ENCODE peak calls at places on chromosomes 12 and 14, in nine cellular contexts. One of them, this sample, is unnamed.

GRCh38 chr14:103109789-103110415 is 13.4 kb upstream of the TNFAIP2 start:
- DNase-seq in lower leg skin: no peak
- DNase-seq in CD8-positive, alpha-beta T cell: no peak
- DNase-seq in fibroblast of lung: peak
- DNase-seq in effector memory CD4-positive, alpha-beta T cell: no peak
- DNase-seq in heart right ventricle: peak
- DNase-seq in dorsolateral prefrontal cortex: no peak
- DNase-seq in fibroblast of pulmonary artery: peak
- DNase-seq in astrocyte of the spinal cord: peak
- DNase-seq in this sample: no peak

GRCh38 chr14:100616854-100617714 is 29.9 kb upstream of the BEGAIN start:
- DNase-seq in dorsolateral prefrontal cortex: no peak
- DNase-seq in lower leg skin: peak
- DNase-seq in heart right ventricle: no peak
- DNase-seq in astrocyte of the spinal cord: no peak
- DNase-seq in CD8-positive, alpha-beta T cell: no peak
- DNase-seq in fibroblast of pulmonary artery: no peak
- DNase-seq in fibroblast of lung: no peak
- DNase-seq in effector memory CD4-positive, alpha-beta T cell: no peak
- DNase-seq in this sample: no peak

GRCh38 chr14:71130491-71131179 is 223.4 kb downstream of the PCNX1 start:
- DNase-seq in fibroblast of pulmonary artery: peak
- DNase-seq in CD8-positive, alpha-beta T cell: no peak
- DNase-seq in effector memory CD4-positive, alpha-beta T cell: no peak
- DNase-seq in dorsolateral prefrontal cortex: no peak
- DNase-seq in astrocyte of the spinal cord: peak
- DNase-seq in lower leg skin: no peak
- DNase-seq in fibroblast of lung: peak
- DNase-seq in heart right ventricle: no peak
- DNase-seq in this sample: peak

GRCh38 chr14:55698051-55698450 is 118.0 kb downstream of the KTN1 start:
- DNase-seq in dorsolateral prefrontal cortex: no peak
- DNase-seq in fibroblast of pulmonary artery: no peak
- DNase-seq in heart right ventricle: no peak
- DNase-seq in lower leg skin: no peak
- DNase-seq in fibroblast of lung: no peak
- DNase-seq in CD8-positive, alpha-beta T cell: no peak
- DNase-seq in astrocyte of the spinal cord: no peak
- DNase-seq in effector memory CD4-positive, alpha-beta T cell: no peak
- DNase-seq in this sample: no peak

GRCh38 chr12:92042791-92043531 is 102.7 kb downstream of the BTG1 start:
- DNase-seq in dorsolateral prefrontal cortex: no peak
- DNase-seq in fibroblast of pulmonary artery: no peak
- DNase-seq in fibroblast of lung: no peak
- DNase-seq in astrocyte of the spinal cord: no peak
- DNase-seq in effector memory CD4-positive, alpha-beta T cell: no peak
- DNase-seq in lower leg skin: no peak
- DNase-seq in CD8-positive, alpha-beta T cell: no peak
- DNase-seq in heart right ventricle: no peak
- DNase-seq in this sample: peak

GRCh38 chr12:56721721-56722120 is 3.4 kb downstream of the NACA start:
- DNase-seq in effector memory CD4-positive, alpha-beta T cell: no peak
- DNase-seq in fibroblast of lung: no peak
- DNase-seq in astrocyte of the spinal cord: no peak
- DNase-seq in lower leg skin: no peak
- DNase-seq in heart right ventricle: no peak
- DNase-seq in fibroblast of pulmonary artery: no peak
- DNase-seq in dorsolateral prefrontal cortex: no peak
- DNase-seq in CD8-positive, alpha-beta T cell: no peak
- DNase-seq in this sample: no peak

GRCh38 chr12:119444462-119445044 is 110.0 kb downstream of the CCDC60 start:
- DNase-seq in astrocyte of the spinal cord: peak
- DNase-seq in lower leg skin: no peak
- DNase-seq in heart right ventricle: peak
- DNase-seq in fibroblast of lung: peak
- DNase-seq in dorsolateral prefrontal cortex: peak
- DNase-seq in CD8-positive, alpha-beta T cell: peak
- DNase-seq in effector memory CD4-positive, alpha-beta T cell: peak
- DNase-seq in fibroblast of pulmonary artery: peak
- DNase-seq in this sample: peak

GRCh38 chr14:37900582-37900981 is 305.2 kb downstream of the TTC6 start:
- DNase-seq in dorsolateral prefrontal cortex: no peak
- DNase-seq in CD8-positive, alpha-beta T cell: no peak
- DNase-seq in fibroblast of lung: peak
- DNase-seq in fibroblast of pulmonary artery: no peak
- DNase-seq in heart right ventricle: no peak
- DNase-seq in effector memory CD4-positive, alpha-beta T cell: no peak
- DNase-seq in lower leg skin: no peak
- DNase-seq in astrocyte of the spinal cord: no peak
- DNase-seq in this sample: no peak

GRCh38 chr12:122304924-122305323 is 38.6 kb upstream of the VPS33A start:
- DNase-seq in dorsolateral prefrontal cortex: no peak
- DNase-seq in astrocyte of the spinal cord: no peak
- DNase-seq in fibroblast of pulmonary artery: no peak
- DNase-seq in fibroblast of lung: no peak
- DNase-seq in effector memory CD4-positive, alpha-beta T cell: no peak
- DNase-seq in heart right ventricle: no peak
- DNase-seq in lower leg skin: no peak
- DNase-seq in CD8-positive, alpha-beta T cell: no peak
- DNase-seq in this sample: peak

GRCh38 chr12:26233620-26234019 is 38.2 kb downstream of the SSPN start:
- DNase-seq in lower leg skin: no peak
- DNase-seq in effector memory CD4-positive, alpha-beta T cell: no peak
- DNase-seq in dorsolateral prefrontal cortex: peak
- DNase-seq in fibroblast of lung: peak
- DNase-seq in fibroblast of pulmonary artery: peak
- DNase-seq in CD8-positive, alpha-beta T cell: no peak
- DNase-seq in heart right ventricle: no peak
- DNase-seq in astrocyte of the spinal cord: peak
- DNase-seq in this sample: no peak

GRCh38 chr12:26303418-26303817 is 108.0 kb downstream of the SSPN start:
- DNase-seq in fibroblast of pulmonary artery: no peak
- DNase-seq in astrocyte of the spinal cord: no peak
- DNase-seq in dorsolateral prefrontal cortex: no peak
- DNase-seq in lower leg skin: no peak
- DNase-seq in CD8-positive, alpha-beta T cell: no peak
- DNase-seq in fibroblast of lung: no peak
- DNase-seq in effector memory CD4-positive, alpha-beta T cell: no peak
- DNase-seq in heart right ventricle: no peak
- DNase-seq in this sample: no peak

GRCh38 chr12:47530050-47530449 is 175.8 kb downstream of the RPAP3 start:
- DNase-seq in lower leg skin: no peak
- DNase-seq in astrocyte of the spinal cord: no peak
- DNase-seq in heart right ventricle: no peak
- DNase-seq in fibroblast of pulmonary artery: no peak
- DNase-seq in fibroblast of lung: no peak
- DNase-seq in effector memory CD4-positive, alpha-beta T cell: no peak
- DNase-seq in dorsolateral prefrontal cortex: no peak
- DNase-seq in CD8-positive, alpha-beta T cell: no peak
- DNase-seq in this sample: no peak

GRCh38 chr14:91371011-91371989 is 46.3 kb downstream of the CCDC88C start:
- DNase-seq in fibroblast of lung: no peak
- DNase-seq in astrocyte of the spinal cord: no peak
- DNase-seq in effector memory CD4-positive, alpha-beta T cell: no peak
- DNase-seq in fibroblast of pulmonary artery: no peak
- DNase-seq in lower leg skin: no peak
- DNase-seq in dorsolateral prefrontal cortex: no peak
- DNase-seq in CD8-positive, alpha-beta T cell: no peak
- DNase-seq in heart right ventricle: no peak
- DNase-seq in this sample: no peak
- H3K4me3 ChIP-seq in fibroblast of lung: no peak
- H3K4me3 ChIP-seq in astrocyte of the spinal cord: no peak
- H3K4me3 ChIP-seq in effector memory CD4-positive, alpha-beta T cell: peak
- H3K4me3 ChIP-seq in fibroblast of pulmonary artery: no peak
- H3K4me3 ChIP-seq in lower leg skin: no peak
- H3K4me3 ChIP-seq in dorsolateral prefrontal cortex: no peak
- H3K4me3 ChIP-seq in CD8-positive, alpha-beta T cell: peak
- H3K4me3 ChIP-seq in heart right ventricle: no peak
- H3K4me3 ChIP-seq in this sample: no peak

GRCh38 chr14:104724981-104725771 is 1.1 kb downstream of the ADSS1 start:
- DNase-seq in fibroblast of pulmonary artery: peak
- DNase-seq in astrocyte of the spinal cord: peak
- DNase-seq in effector memory CD4-positive, alpha-beta T cell: no peak
- DNase-seq in fibroblast of lung: peak
- DNase-seq in heart right ventricle: peak
- DNase-seq in lower leg skin: no peak
- DNase-seq in dorsolateral prefrontal cortex: no peak
- DNase-seq in CD8-positive, alpha-beta T cell: no peak
- DNase-seq in this sample: no peak
- H3K4me3 ChIP-seq in fibroblast of pulmonary artery: peak
- H3K4me3 ChIP-seq in astrocyte of the spinal cord: peak
- H3K4me3 ChIP-seq in effector memory CD4-positive, alpha-beta T cell: no peak
- H3K4me3 ChIP-seq in fibroblast of lung: peak
- H3K4me3 ChIP-seq in heart right ventricle: peak
- H3K4me3 ChIP-seq in lower leg skin: no peak
- H3K4me3 ChIP-seq in dorsolateral prefrontal cortex: peak
- H3K4me3 ChIP-seq in CD8-positive, alpha-beta T cell: no peak
- H3K4me3 ChIP-seq in this sample: peak

DNA sequence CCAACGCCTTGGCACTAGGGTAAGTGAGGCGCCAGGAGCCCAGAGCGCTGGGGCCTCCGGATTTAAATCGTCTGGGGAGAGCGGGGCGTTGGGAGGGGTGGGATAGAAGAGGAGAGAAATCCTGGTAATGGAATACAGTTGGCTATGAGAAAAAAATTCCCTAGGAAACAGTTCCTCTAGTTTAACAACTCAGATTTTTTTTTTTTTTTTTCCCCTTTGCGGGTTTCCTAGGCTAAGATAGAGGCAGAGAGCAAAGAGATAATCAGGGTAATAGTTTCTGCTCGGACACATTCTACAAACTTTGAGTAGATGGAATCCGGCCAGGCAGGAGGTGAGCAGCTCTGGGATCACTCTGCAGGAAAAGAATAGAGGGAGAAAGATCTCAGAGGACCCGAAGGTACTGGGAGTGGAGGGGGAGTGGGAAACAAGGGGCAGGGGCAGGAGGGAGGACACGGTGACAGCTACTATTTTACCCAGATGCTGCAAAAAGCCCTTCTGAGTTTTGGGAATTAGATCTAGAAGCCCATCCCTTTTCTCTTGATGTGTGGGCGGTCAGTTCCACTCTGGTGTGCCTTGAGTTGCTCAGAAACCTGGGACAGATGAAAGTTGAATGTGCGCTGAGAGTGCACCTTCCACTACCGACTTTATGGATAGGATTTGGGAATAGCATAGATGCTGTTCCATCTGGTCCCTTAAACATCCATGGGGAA is 439 bp downstream of the GPRC5A start:
- DNase-seq in CD8-positive, alpha-beta T cell: no peak
- DNase-seq in fibroblast of pulmonary artery: no peak
- DNase-seq in effector memory CD4-positive, alpha-beta T cell: no peak
- DNase-seq in astrocyte of the spinal cord: no peak
- DNase-seq in dorsolateral prefrontal cortex: no peak
- DNase-seq in heart right ventricle: no peak
- DNase-seq in fibroblast of lung: no peak
- DNase-seq in lower leg skin: no peak
- DNase-seq in this sample: peak
- H3K4me3 ChIP-seq in CD8-positive, alpha-beta T cell: peak
- H3K4me3 ChIP-seq in fibroblast of pulmonary artery: peak
- H3K4me3 ChIP-seq in effector memory CD4-positive, alpha-beta T cell: peak
- H3K4me3 ChIP-seq in astrocyte of the spinal cord: peak
- H3K4me3 ChIP-seq in dorsolateral prefrontal cortex: peak
- H3K4me3 ChIP-seq in heart right ventricle: peak
- H3K4me3 ChIP-seq in fibroblast of lung: peak
- H3K4me3 ChIP-seq in lower leg skin: no peak
- H3K4me3 ChIP-seq in this sample: peak

DNA sequence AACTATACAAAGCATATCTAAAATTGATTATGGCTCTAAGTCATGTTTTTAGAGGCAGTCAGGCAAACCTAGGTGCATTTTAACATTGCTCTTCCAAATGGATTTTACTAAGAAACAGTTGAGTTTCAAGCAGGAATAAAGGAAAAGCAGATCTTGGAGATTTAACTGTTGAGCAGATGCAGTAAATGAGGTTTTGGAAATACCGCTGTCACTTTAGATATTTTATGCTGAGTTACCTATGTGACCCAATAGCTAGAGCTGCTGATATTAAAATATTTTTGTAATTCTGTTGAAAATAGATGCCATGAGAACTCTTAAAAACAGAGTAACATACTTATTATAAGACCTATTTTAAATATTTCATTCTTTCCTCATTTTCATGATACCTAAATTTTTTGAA is 181.4 kb downstream of the SYT1 start:
- DNase-seq in dorsolateral prefrontal cortex: no peak
- DNase-seq in fibroblast of pulmonary artery: no peak
- DNase-seq in fibroblast of lung: no peak
- DNase-seq in astrocyte of the spinal cord: no peak
- DNase-seq in effector memory CD4-positive, alpha-beta T cell: no peak
- DNase-seq in lower leg skin: no peak
- DNase-seq in heart right ventricle: no peak
- DNase-seq in CD8-positive, alpha-beta T cell: no peak
- DNase-seq in this sample: no peak
- H3K4me3 ChIP-seq in dorsolateral prefrontal cortex: no peak
- H3K4me3 ChIP-seq in fibroblast of pulmonary artery: no peak
- H3K4me3 ChIP-seq in fibroblast of lung: no peak
- H3K4me3 ChIP-seq in astrocyte of the spinal cord: no peak
- H3K4me3 ChIP-seq in effector memory CD4-positive, alpha-beta T cell: no peak
- H3K4me3 ChIP-seq in lower leg skin: no peak
- H3K4me3 ChIP-seq in heart right ventricle: no peak
- H3K4me3 ChIP-seq in CD8-positive, alpha-beta T cell: no peak
- H3K4me3 ChIP-seq in this sample: no peak

GRCh38 chr14:91570021-91570420 is 59.9 kb upstream of the PPP4R3A start:
- DNase-seq in astrocyte of the spinal cord: no peak
- DNase-seq in heart right ventricle: no peak
- DNase-seq in CD8-positive, alpha-beta T cell: no peak
- DNase-seq in fibroblast of lung: no peak
- DNase-seq in dorsolateral prefrontal cortex: no peak
- DNase-seq in fibroblast of pulmonary artery: no peak
- DNase-seq in effector memory CD4-positive, alpha-beta T cell: no peak
- DNase-seq in lower leg skin: no peak
- DNase-seq in this sample: no peak

GRCh38 chr14:91573894-91574837 is 64.1 kb upstream of the PPP4R3A start:
- DNase-seq in effector memory CD4-positive, alpha-beta T cell: peak
- DNase-seq in lower leg skin: no peak
- DNase-seq in CD8-positive, alpha-beta T cell: peak
- DNase-seq in fibroblast of lung: peak
- DNase-seq in dorsolateral prefrontal cortex: peak
- DNase-seq in astrocyte of the spinal cord: peak
- DNase-seq in heart right ventricle: peak
- DNase-seq in fibroblast of pulmonary artery: peak
- DNase-seq in this sample: peak

GRCh38 chr14:91569301-91569700 is 59.2 kb upstream of the PPP4R3A start:
- DNase-seq in CD8-positive, alpha-beta T cell: no peak
- DNase-seq in lower leg skin: no peak
- DNase-seq in astrocyte of the spinal cord: no peak
- DNase-seq in fibroblast of lung: no peak
- DNase-seq in dorsolateral prefrontal cortex: no peak
- DNase-seq in heart right ventricle: no peak
- DNase-seq in fibroblast of pulmonary artery: no peak
- DNase-seq in effector memory CD4-positive, alpha-beta T cell: no peak
- DNase-seq in this sample: no peak

GRCh38 chr14:91575469-91576208 is 65.5 kb upstream of the PPP4R3A start:
- DNase-seq in dorsolateral prefrontal cortex: no peak
- DNase-seq in fibroblast of pulmonary artery: no peak
- DNase-seq in fibroblast of lung: no peak
- DNase-seq in astrocyte of the spinal cord: no peak
- DNase-seq in lower leg skin: no peak
- DNase-seq in heart right ventricle: no peak
- DNase-seq in effector memory CD4-positive, alpha-beta T cell: no peak
- DNase-seq in CD8-positive, alpha-beta T cell: no peak
- DNase-seq in this sample: no peak

GRCh38 chr14:91573528-91573893 is 63.4 kb upstream of the PPP4R3A start:
- DNase-seq in lower leg skin: no peak
- DNase-seq in fibroblast of lung: no peak
- DNase-seq in astrocyte of the spinal cord: no peak
- DNase-seq in CD8-positive, alpha-beta T cell: no peak
- DNase-seq in effector memory CD4-positive, alpha-beta T cell: no peak
- DNase-seq in dorsolateral prefrontal cortex: no peak
- DNase-seq in fibroblast of pulmonary artery: no peak
- DNase-seq in heart right ventricle: no peak
- DNase-seq in this sample: no peak
- H3K4me3 ChIP-seq in lower leg skin: no peak
- H3K4me3 ChIP-seq in fibroblast of lung: no peak
- H3K4me3 ChIP-seq in astrocyte of the spinal cord: no peak
- H3K4me3 ChIP-seq in CD8-positive, alpha-beta T cell: peak
- H3K4me3 ChIP-seq in effector memory CD4-positive, alpha-beta T cell: peak
- H3K4me3 ChIP-seq in dorsolateral prefrontal cortex: no peak
- H3K4me3 ChIP-seq in fibroblast of pulmonary artery: no peak
- H3K4me3 ChIP-seq in heart right ventricle: no peak
- H3K4me3 ChIP-seq in this sample: peak

This sample was measured in epithelial cell of esophagus.